ENCODE peak calls at places on chromosomes 2 and 18, in seven cellular contexts. R is adipocyte; T is naive thymus-derived CD8-positive, alpha-beta T cell; L is naive B cell; O is stimulated activated CD4-positive, alpha-beta T cell treated with anti-CD3 and anti-CD28 coated beads, Interleukin-2, amount 100 ng/mL, for 4 hours; Z is activated T-helper 1 cell treated with anti-CD3 and anti-CD28 coated beads, Interleukin-12 subunit alpha, Interleukin-12 subunit beta, Interleukin-2, Interleukin-4 antibody, amounts not matched to agents 30 ng/mL and 10 ng/mL and 1 ng/mL, durations not matched to agents 14 hours and 24 hours and 36 hours; P is NCI-H510A treated with DMSO at 0.1 percent for 48 hours. K is an unnamed sample.

GRCh38 chr18:79523738-79524180 is 128.0 kb downstream of the NFATC1 start:
- DNase-seq in R (no peak), T (peak), L (peak), O (peak), Z (peak), P (no peak), K (peak)

GRCh38 chr2:169828141-169828811 is 1.0 kb downstream of the UBR3 start:
- DNase-seq in R (peak), T (peak), L (peak), O (peak), Z (peak), P (peak), K (peak)

GRCh38 chr2:119324748-119325270 is 41.8 kb downstream of the C2orf76 start:
- DNase-seq in R (no peak), T (no peak), L (no peak), O (no peak), Z (no peak), P (no peak), K (no peak)

GRCh38 chr2:10385933-10386773 is 62.0 kb downstream of the ODC1 start:
- DNase-seq in R (peak), T (no peak), L (no peak), O (no peak), Z (no peak), P (no peak), K (no peak)

GRCh38 chr18:67599277-67599676 is 82.8 kb upstream of the DSEL start:
- DNase-seq in R (peak), T (no peak), L (no peak), O (no peak), Z (no peak), P (no peak), K (no peak)

GRCh38 chr18:13036622-13037320 is 45.6 kb downstream of the CEP192 start:
- DNase-seq in R (peak), T (no peak), L (no peak), O (no peak), Z (no peak), P (no peak), K (no peak)

GRCh38 chr2:20677301-20678176 is 10.6 kb downstream of the GDF7 start:
- DNase-seq in R (no peak), T (no peak), L (no peak), O (no peak), Z (no peak), P (no peak), K (no peak)

GRCh38 chr2:98907966-98908905 is 27.8 kb downstream of the CRACDL start:
- DNase-seq in R (peak), T (no peak), L (no peak), O (no peak), Z (no peak), P (peak), K (no peak)

GRCh38 chr2:122018736-122019135 is 263.3 kb downstream of the TSN start:
- DNase-seq in R (no peak), T (no peak), L (no peak), O (no peak), Z (no peak), P (no peak), K (no peak)

GRCh38 chr2:148534416-148535205 is 109.9 kb upstream of the EPC2 start:
- DNase-seq in R (peak), T (no peak), L (no peak), O (no peak), Z (no peak), P (no peak), K (no peak)

GRCh38 chr2:170332676-170333402 is 154.9 kb downstream of the MYO3B start:
- DNase-seq in R (no peak), T (no peak), L (no peak), O (no peak), Z (no peak), P (peak), K (no peak)

GRCh38 chr18:62612721-62613120 is 89.9 kb downstream of the ZCCHC2 start:
- DNase-seq in R (no peak), T (no peak), L (peak), O (no peak), Z (no peak), P (no peak), K (no peak)

GRCh38 chr2:3107567-3107966 is 270.1 kb downstream of the EIPR1 start:
- DNase-seq in R (no peak), T (no peak), L (no peak), O (no peak), Z (no peak), P (no peak), K (no peak)

GRCh38 chr2:46014911-46015654 is 282.1 kb upstream of the EPAS1 start:
- DNase-seq in R (peak), T (no peak), L (no peak), O (no peak), Z (no peak), P (no peak), K (no peak)

GRCh38 chr2:55097462-55098410 is 47.5 kb upstream of the RTN4 start:
- DNase-seq in R (no peak), T (no peak), L (no peak), O (no peak), Z (no peak), P (no peak), K (no peak)

GRCh38 chr2:12824771-12825363 is 108.1 kb downstream of the TRIB2 start:
- DNase-seq in R (no peak), T (no peak), L (no peak), O (no peak), Z (no peak), P (no peak), K (no peak)

GRCh38 chr18:58367425-58368140 is 261.3 kb downstream of the ALPK2 start:
- DNase-seq in R (no peak), T (no peak), L (no peak), O (no peak), Z (no peak), P (no peak), K (no peak)

GRCh38 chr2:159228006-159228655 is 58.4 kb downstream of the WDSUB1 start:
- DNase-seq in R (peak), T (no peak), L (no peak), O (no peak), Z (no peak), P (no peak), K (no peak)

GRCh38 chr2:235000426-235001236 is 48.8 kb downstream of the SH3BP4 start:
- DNase-seq in R (no peak), T (no peak), L (no peak), O (no peak), Z (no peak), P (no peak), K (no peak)

GRCh38 chr2:71223767-71224333 is 3.1 kb downstream of the PAIP2B start:
- DNase-seq in R (peak), T (no peak), L (peak), O (no peak), Z (no peak), P (peak), K (no peak)

K was measured in T-helper 2 cell treated with Interferon-gamma antibody and Interleukin-4, amounts not matched to agents 5 μg/mL and 100 μg/mL, for 36 hours.